ENCODE peak calls at places on chromosome 17, in nine cellular contexts. N, A, J, Y, P, L, Q, R and W are unnamed samples.

GRCh38 chr17:81160306-81160705 is 5.0 kb upstream of the PVALEF start:
- DNase-seq in N (no peak), A (no peak), J (peak), Y (no peak), P (no peak), L (no peak), Q (peak), R (no peak), W (peak)

GRCh38 chr17:3916825-3917224 is 560 bp upstream of the P2RX1 start:
- DNase-seq in N (no peak), A (no peak), J (no peak), Y (no peak), P (no peak), L (no peak), Q (no peak), R (no peak), W (no peak)

GRCh38 chr17:2337811-2338657 is 733 bp downstream of the SGSM2 start:
- DNase-seq in N (peak), A (peak), J (peak), Y (peak), P (no peak), L (peak), Q (peak), R (peak), W (peak)

GRCh38 chr17:71628306-71628705 is 492.5 kb upstream of the SOX9 start:
- DNase-seq in N (no peak), A (no peak), J (no peak), Y (peak), P (no peak), L (no peak), Q (no peak), R (no peak), W (no peak)

GRCh38 chr17:39623356-39623950 is 3.3 kb upstream of the PPP1R1B start:
- DNase-seq in N (peak), A (peak), J (peak), Y (peak), P (peak), L (peak), Q (peak), R (peak), W (peak)

GRCh38 chr17:79677646-79678045 is 53.1 kb upstream of the ENPP7 start:
- DNase-seq in N (no peak), A (no peak), J (no peak), Y (no peak), P (no peak), L (no peak), Q (no peak), R (no peak), W (no peak)

GRCh38 chr17:79388556-79389295 is 222.1 kb downstream of the RBFOX3 start:
- DNase-seq in N (no peak), A (peak), J (peak), Y (peak), P (no peak), L (peak), Q (peak), R (peak), W (peak)

GRCh38 chr17:6787081-6787693 is 11.2 kb downstream of the FBXO39 start:
- DNase-seq in N (no peak), A (no peak), J (no peak), Y (no peak), P (no peak), L (no peak), Q (no peak), R (no peak), W (no peak)

GRCh38 chr17:673200-673681 is 41.4 kb downstream of the VPS53 start:
- DNase-seq in N (no peak), A (no peak), J (no peak), Y (no peak), P (no peak), L (no peak), Q (no peak), R (peak), W (no peak)

GRCh38 chr17:66893863-66894262 is 58.9 kb downstream of the CACNG5 start:
- DNase-seq in N (no peak), A (no peak), J (no peak), Y (no peak), P (no peak), L (no peak), Q (no peak), R (no peak), W (no peak)

GRCh38 chr17:50348522-50349240 is 2.8 kb downstream of the XYLT2 start:
- DNase-seq in N (no peak), A (no peak), J (no peak), Y (peak), P (no peak), L (no peak), Q (no peak), R (peak), W (no peak)

GRCh38 chr17:75836605-75837004 is 7.6 kb downstream of the UNC13D start:
- DNase-seq in N (no peak), A (no peak), J (no peak), Y (no peak), P (no peak), L (no peak), Q (no peak), R (no peak), W (no peak)

GRCh38 chr17:20916383-20916782 is 126.4 kb downstream of the USP22 start:
- DNase-seq in N (no peak), A (no peak), J (no peak), Y (no peak), P (no peak), L (no peak), Q (no peak), R (no peak), W (no peak)

GRCh38 chr17:5203908-5204294 is 12.2 kb upstream of the ZNF594 start:
- DNase-seq in N (no peak), A (no peak), J (no peak), Y (peak), P (peak), L (no peak), Q (no peak), R (peak), W (no peak)

GRCh38 chr17:50564916-50565315 is 4.4 kb downstream of the CACNA1G start:
- DNase-seq in N (no peak), A (no peak), J (no peak), Y (peak), P (no peak), L (no peak), Q (peak), R (peak), W (no peak)

GRCh38 chr17:8818654-8819330 is 19.6 kb upstream of the MFSD6L start:
- DNase-seq in N (no peak), A (no peak), J (no peak), Y (no peak), P (no peak), L (no peak), Q (no peak), R (no peak), W (no peak)

GRCh38 chr17:44363613-44364159 is at the start of gene FAM171A2:
- DNase-seq in N (peak), A (peak), J (peak), Y (peak), P (no peak), L (no peak), Q (peak), R (peak), W (peak)

GRCh38 chr17:19744922-19745757 is 3.0 kb downstream of the ALDH3A1 start:
- DNase-seq in N (peak), A (peak), J (peak), Y (peak), P (no peak), L (peak), Q (peak), R (peak), W (peak)

GRCh38 chr17:46028374-46028773 is 29.3 kb downstream of the STH start:
- DNase-seq in N (no peak), A (no peak), J (no peak), Y (no peak), P (no peak), L (no peak), Q (no peak), R (no peak), W (no peak)

GRCh38 chr17:67558740-67559380 is 158.9 kb upstream of the NOL11 start:
- DNase-seq in N (no peak), A (no peak), J (no peak), Y (peak), P (no peak), L (no peak), Q (no peak), R (no peak), W (no peak)

GRCh38 chr17:73118876-73119485 is 26.5 kb upstream of the SLC39A11 start:
- DNase-seq in N (no peak), A (peak), J (no peak), Y (no peak), P (no peak), L (no peak), Q (no peak), R (no peak), W (no peak)

GRCh38 chr17:79073016-79073705 is 1.5 kb upstream of the ENGASE start:
- DNase-seq in N (no peak), A (no peak), J (no peak), Y (no peak), P (no peak), L (no peak), Q (no peak), R (no peak), W (no peak)

GRCh38 chr17:82929676-82930042 is 89.8 kb upstream of the ZNF750 start:
- DNase-seq in N (no peak), A (no peak), J (no peak), Y (no peak), P (no peak), L (no peak), Q (no peak), R (no peak), W (no peak)